ENCODE peak calls at places on chromosome X, in seven cellular contexts. S is epithelial cell of esophagus, H is upper lobe of left lung, V is H1, X is fibroblast of pulmonary artery, N is K562, P is MM.1S. B is an unnamed sample.

GRCh38 chrX:127877358-127877757 is 174.8 kb downstream of the ACTRT1 start:
- DNase-seq in S (no peak), N (no peak), V (no peak), X (peak; percentile 1), P (no peak), H (no peak), B (no peak)

GRCh38 chrX:28189011-28189410 is 207.8 kb upstream of the DCAF8L1 start:
- DNase-seq in S (peak; percentile 82), P (no peak), V (no peak), X (peak; percentile 80), N (no peak), H (no peak), B (no peak)

GRCh38 chrX:104195489-104196084 is 29.3 kb downstream of the FAM199X start:
- DNase-seq in V (no peak), P (peak; percentile 54), S (peak; percentile 34), N (peak; percentile 31), H (no peak), X (peak; percentile 43), B (peak; percentile 8)

GRCh38 chrX:100615015-100615414 is 21.6 kb downstream of the TSPAN6 start:
- DNase-seq in N (peak; percentile 6), X (peak; percentile 78), V (no peak), P (peak; percentile 85), H (no peak), S (peak; percentile 50), B (peak; percentile 72)

GRCh38 chrX:91435465-91435864 is 826 bp downstream of the PABPC5 start:
- DNase-seq in S (no peak), X (no peak), P (no peak), V (no peak), H (no peak), N (no peak), B (peak; percentile 7)

GRCh38 chrX:126929071-126929470 is 109.5 kb downstream of the PRR32 start:
- DNase-seq in X (no peak), H (no peak), N (no peak), V (no peak), P (no peak), S (no peak), B (no peak)

GRCh38 chrX:2875798-2876399 is 47.2 kb downstream of the GYG2 start:
- DNase-seq in S (no peak), X (peak; percentile 23), H (no peak), P (peak; percentile 7), V (no peak), N (no peak), B (no peak)

GRCh38 chrX:74449937-74450330 is 28.6 kb downstream of the SLC16A2 start:
- DNase-seq in S (peak; percentile 85), N (no peak), P (no peak), H (no peak), V (no peak), X (peak; percentile 4), B (peak; percentile 65)

GRCh38 chrX:13598877-13599276 is 29.5 kb downstream of the EGFL6 start:
- DNase-seq in X (peak; percentile 2), H (no peak), V (no peak), N (peak; percentile 28), P (no peak), S (peak; percentile 3), B (no peak)

GRCh38 chrX:129360175-129360574 is 163.1 kb downstream of the SMARCA1 start:
- DNase-seq in N (peak; percentile 50), S (peak; percentile 50), X (peak; percentile 56), V (peak; percentile 62), P (peak; percentile 82), H (no peak), B (peak; percentile 25)

GRCh38 chrX:24607616-24608015 is 39.5 kb downstream of the PCYT1B start:
- DNase-seq in H (no peak), X (peak; percentile 3), S (no peak), P (no peak), N (no peak), V (no peak), B (no peak)

GRCh38 chrX:14529288-14529989 is at the start of gene GLRA2:
- DNase-seq in X (peak; percentile 14), H (no peak), N (peak; percentile 3), V (peak; percentile 56), S (peak; percentile 38), P (peak; percentile 33), B (peak; percentile 5)

GRCh38 chrX:22073928-22074327 is 41.8 kb downstream of the PHEX start:
- DNase-seq in X (no peak), H (no peak), V (no peak), P (no peak), S (peak; percentile 58), N (no peak), B (no peak)

GRCh38 chrX:38163193-38163592 is 57.5 kb downstream of the SRPX start:
- DNase-seq in V (no peak), S (no peak), P (no peak), X (no peak), H (no peak), N (no peak), B (no peak)

GRCh38 chrX:110317820-110318663 is at the start of gene AMMECR1:
- DNase-seq in X (peak; percentile 82), S (peak; percentile 79), N (peak; percentile 91), H (peak; percentile 96), V (peak; percentile 67), P (peak; percentile 83), B (peak; percentile 83)

GRCh38 chrX:83501540-83501939 is 6.5 kb upstream of the POU3F4 start:
- DNase-seq in H (no peak), X (no peak), V (no peak), N (no peak), S (no peak), P (no peak), B (no peak)

GRCh38 chrX:129876734-129877395 is 29.1 kb upstream of the UTP14A start:
- DNase-seq in P (no peak), X (peak; percentile 48), H (no peak), N (no peak), S (peak; percentile 47), V (no peak), B (peak; percentile 69)

GRCh38 chrX:23938690-23939089 is 30.9 kb downstream of the CXorf58 start:
- DNase-seq in P (no peak), S (no peak), V (no peak), H (no peak), N (peak; percentile 14), X (peak; percentile 53), B (peak; percentile 25)

GRCh38 chrX:153851981-153852380 is 21.6 kb upstream of the PDZD4 start:
- DNase-seq in V (no peak), N (no peak), X (no peak), P (no peak), S (no peak), H (no peak), B (no peak)

GRCh38 chrX:80420147-80420546 is at the start of gene TENT5D:
- DNase-seq in V (no peak), N (no peak), S (no peak), P (no peak), H (no peak), X (no peak), B (no peak)

GRCh38 chrX:120365320-120365719 is 3.4 kb downstream of the ATP1B4 start:
- DNase-seq in H (no peak), S (peak; percentile 11), X (peak; percentile 11), N (peak; percentile 62), V (peak; percentile 81), P (peak; percentile 72), B (peak; percentile 3)

GRCh38 chrX:2492536-2493218 is 8.1 kb downstream of the DHRSX start:
- DNase-seq in H (peak; percentile 47), S (no peak), V (no peak), N (no peak), X (no peak), P (no peak), B (no peak)

GRCh38 chrX:154986826-154987575 is 35.5 kb downstream of the F8 start:
- DNase-seq in V (no peak), S (no peak), H (no peak), P (no peak), X (peak; percentile 48), N (no peak), B (peak; percentile 0)

GRCh38 chrX:19849433-19850190 is 37.8 kb downstream of the SH3KBP1 start:
- DNase-seq in H (no peak), X (no peak), S (no peak), P (no peak), N (no peak), V (no peak), B (no peak)

GRCh38 chrX:139094671-139095592 is 383.4 kb upstream of the FGF13 start:
- DNase-seq in S (peak; percentile 59), X (no peak), N (no peak), V (no peak), H (no peak), P (no peak), B (peak; percentile 50)

DNA sequence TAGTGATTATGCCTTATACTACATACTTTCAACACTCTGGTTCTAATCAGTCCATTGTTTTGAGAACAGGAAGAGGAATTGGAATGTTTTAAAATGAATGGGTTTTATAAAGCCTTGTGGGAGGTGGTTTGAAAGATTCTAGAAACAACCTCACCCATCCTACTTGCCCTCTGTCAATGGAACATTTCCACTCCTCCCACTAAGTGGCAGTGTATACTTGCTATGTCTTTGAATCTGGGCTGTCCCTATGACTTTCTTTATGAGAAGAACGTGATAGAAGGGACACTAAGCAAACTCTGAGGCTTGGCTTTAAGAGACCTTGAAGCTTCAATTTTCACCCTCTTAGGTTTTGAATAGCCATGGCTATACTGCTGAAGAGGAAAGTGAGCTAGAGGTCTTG is 611.2 kb downstream of the PPP4R3C start:
- DNase-seq in X (peak; percentile 4), S (peak; percentile 38), N (no peak), H (no peak), V (no peak), P (peak; percentile 9), B (no peak)
- TF ChIP-seq CTCF in X (no peak), S (no peak), N (no peak), H (no peak), V (peak; percentile 34), P (no peak), B (no peak)

DNA sequence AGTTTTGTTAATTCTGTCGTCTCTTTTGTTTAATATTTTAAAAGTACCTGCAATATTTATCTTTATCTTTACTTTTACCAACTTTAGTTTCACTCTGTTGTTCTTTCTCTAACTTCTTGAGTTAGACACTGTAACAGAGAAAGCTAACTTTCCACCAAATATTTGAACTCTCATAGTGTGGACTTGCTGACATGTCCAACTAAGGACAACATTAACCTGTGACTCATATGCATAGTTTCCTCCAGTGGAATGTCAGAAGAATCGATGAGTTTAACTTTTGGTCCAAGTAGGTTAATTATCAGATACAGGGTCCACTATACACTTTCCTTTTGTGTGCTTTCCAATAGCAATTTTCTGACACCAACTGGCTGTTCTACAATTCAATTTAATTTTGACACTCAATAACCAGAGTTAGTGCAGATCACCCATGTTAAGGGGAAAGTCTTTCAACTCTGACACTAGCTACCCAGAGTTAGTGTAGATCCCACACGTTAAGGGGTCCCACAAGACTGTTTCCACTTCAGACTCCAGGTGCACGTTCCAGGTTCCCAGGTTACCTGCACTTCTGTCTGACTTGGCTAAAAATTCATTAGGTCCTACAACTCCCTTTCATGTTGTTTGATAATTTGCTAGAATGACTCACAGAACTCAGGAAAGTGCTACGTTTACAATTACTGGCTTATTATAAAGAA is 559.0 kb upstream of the AMOT start:
- DNase-seq in H (no peak), P (no peak), S (peak; percentile 4), X (peak; percentile 36), N (no peak), V (no peak), B (peak; percentile 33)
- H3K4me3 ChIP-seq in H (no peak overlapping the region), P (no peak overlapping the region), S (no peak overlapping the region), X (no peak overlapping the region), N (no peak overlapping the region), V (no peak overlapping the region), B (no peak overlapping the region)

GRCh38 chrX:49106930-49107329 is 16.6 kb downstream of the GPKOW start:
- DNase-seq in H (no peak), V (no peak), S (peak; percentile 60), P (no peak), X (peak; percentile 64), N (peak; percentile 68), B (peak; percentile 56)
- TF ChIP-seq CTCF in H (peak; percentile 21), V (peak; percentile 57), S (peak; percentile 58), P (peak; percentile 35), X (peak; percentile 54), N (peak; percentile 63), B (peak; percentile 58)

GRCh38 chrX:56802921-56803848 is 74.1 kb downstream of the NBDY start:
- DNase-seq in V (peak; percentile 56), X (peak; percentile 75), N (peak; percentile 63), S (peak; percentile 70), P (peak; percentile 81), H (no peak), B (peak; percentile 45)
- H3K4me3 ChIP-seq in V (no peak overlapping the region), X (no peak overlapping the region), N (no peak overlapping the region), S (no peak overlapping the region), P (peak overlapping the region; percentile 56), H (no peak overlapping the region), B (no peak overlapping the region)